ENCODE peak calls at places on chromosomes 2 and 18, in five cellular contexts. One of them, this sample, is unnamed.

GRCh38 chr2:67851946-67852345 is 210.9 kb downstream of the C1D start:
- DNase-seq in neuronal stem cell: no peak
- DNase-seq in trophoblast cell: no peak
- DNase-seq in H1: no peak
- DNase-seq in mesenchymal stem cell: no peak
- DNase-seq in this sample: no peak

GRCh38 chr2:188725981-188726380 is 248.2 kb upstream of the COL3A1 start:
- DNase-seq in neuronal stem cell: no peak
- DNase-seq in trophoblast cell: no peak
- DNase-seq in H1: no peak
- DNase-seq in mesenchymal stem cell: peak; percentile 36
- DNase-seq in this sample: no peak

GRCh38 chr2:188746727-188747126 is 227.4 kb upstream of the COL3A1 start:
- DNase-seq in neuronal stem cell: no peak
- DNase-seq in trophoblast cell: no peak
- DNase-seq in H1: no peak
- DNase-seq in mesenchymal stem cell: peak; percentile 48
- DNase-seq in this sample: no peak

GRCh38 chr2:12652723-12653122 is 64.0 kb upstream of the TRIB2 start:
- DNase-seq in neuronal stem cell: no peak
- DNase-seq in trophoblast cell: no peak
- DNase-seq in H1: no peak
- DNase-seq in mesenchymal stem cell: no peak
- DNase-seq in this sample: no peak

GRCh38 chr18:74652392-74652988 is 54.8 kb downstream of the ZNF407 start:
- DNase-seq in neuronal stem cell: peak; percentile 18
- DNase-seq in trophoblast cell: no peak
- DNase-seq in H1: no peak
- DNase-seq in mesenchymal stem cell: peak; percentile 63
- DNase-seq in this sample: no peak

GRCh38 chr2:105278654-105279053 is 37.1 kb downstream of the GPR45 start:
- DNase-seq in neuronal stem cell: no peak
- DNase-seq in trophoblast cell: no peak
- DNase-seq in H1: no peak
- DNase-seq in mesenchymal stem cell: no peak
- DNase-seq in this sample: no peak

GRCh38 chr2:69642709-69643601 is 584 bp downstream of the AAK1 start:
- DNase-seq in neuronal stem cell: peak; percentile 50
- DNase-seq in trophoblast cell: peak; percentile 52
- DNase-seq in H1: peak; percentile 66
- DNase-seq in mesenchymal stem cell: peak; percentile 89
- DNase-seq in this sample: peak; percentile 53

GRCh38 chr2:196592331-196592911 is 47.1 kb upstream of the CCDC150 start:
- DNase-seq in neuronal stem cell: peak; percentile 41
- DNase-seq in trophoblast cell: peak; percentile 12
- DNase-seq in H1: no peak
- DNase-seq in mesenchymal stem cell: peak; percentile 60
- DNase-seq in this sample: peak; percentile 67

GRCh38 chr18:75140296-75140695 is 68.6 kb downstream of the PTGR3 start:
- DNase-seq in neuronal stem cell: no peak
- DNase-seq in trophoblast cell: no peak
- DNase-seq in H1: peak; percentile 19
- DNase-seq in mesenchymal stem cell: no peak
- DNase-seq in this sample: no peak

GRCh38 chr2:218988164-218988563 is 3.2 kb upstream of the FEV start:
- DNase-seq in neuronal stem cell: no peak
- DNase-seq in trophoblast cell: no peak
- DNase-seq in H1: no peak
- DNase-seq in mesenchymal stem cell: no peak
- DNase-seq in this sample: no peak

GRCh38 chr2:208686665-208687064 is 280.1 kb downstream of the PTH2R start:
- DNase-seq in neuronal stem cell: no peak
- DNase-seq in trophoblast cell: no peak
- DNase-seq in H1: no peak
- DNase-seq in mesenchymal stem cell: no peak
- DNase-seq in this sample: no peak

GRCh38 chr2:43102366-43103092 is 123.9 kb downstream of the ZFP36L2 start:
- DNase-seq in neuronal stem cell: no peak
- DNase-seq in trophoblast cell: no peak
- DNase-seq in H1: no peak
- DNase-seq in mesenchymal stem cell: no peak
- DNase-seq in this sample: no peak

GRCh38 chr2:148645925-148646559 is 1.5 kb downstream of the EPC2 start:
- DNase-seq in neuronal stem cell: no peak
- DNase-seq in trophoblast cell: peak; percentile 33
- DNase-seq in H1: no peak
- DNase-seq in mesenchymal stem cell: peak; percentile 98
- DNase-seq in this sample: no peak

GRCh38 chr2:11705063-11705462 is 35.1 kb upstream of the NTSR2 start:
- DNase-seq in neuronal stem cell: no peak
- DNase-seq in trophoblast cell: no peak
- DNase-seq in H1: no peak
- DNase-seq in mesenchymal stem cell: no peak
- DNase-seq in this sample: no peak

GRCh38 chr2:157587576-157587975 is 41.1 kb downstream of the ACVR1C start:
- DNase-seq in neuronal stem cell: no peak
- DNase-seq in trophoblast cell: no peak
- DNase-seq in H1: no peak
- DNase-seq in mesenchymal stem cell: no peak
- DNase-seq in this sample: no peak

GRCh38 chr2:208278549-208278948 is 12.5 kb downstream of the PIKFYVE start:
- DNase-seq in neuronal stem cell: no peak
- DNase-seq in trophoblast cell: no peak
- DNase-seq in H1: no peak
- DNase-seq in mesenchymal stem cell: no peak
- DNase-seq in this sample: no peak

GRCh38 chr2:60849165-60849564 is 32.2 kb upstream of the REL start:
- DNase-seq in neuronal stem cell: no peak
- DNase-seq in trophoblast cell: no peak
- DNase-seq in H1: no peak
- DNase-seq in mesenchymal stem cell: peak; percentile 12
- DNase-seq in this sample: no peak

GRCh38 chr2:200735061-200735460 is 76.6 kb upstream of the BZW1 start:
- DNase-seq in neuronal stem cell: no peak
- DNase-seq in trophoblast cell: no peak
- DNase-seq in H1: no peak
- DNase-seq in mesenchymal stem cell: no peak
- DNase-seq in this sample: no peak

GRCh38 chr18:10274327-10274726 is 180.1 kb upstream of the APCDD1 start:
- DNase-seq in neuronal stem cell: no peak
- DNase-seq in trophoblast cell: no peak
- DNase-seq in H1: no peak
- DNase-seq in mesenchymal stem cell: no peak
- DNase-seq in this sample: no peak

GRCh38 chr18:10275506-10275905 is 178.9 kb upstream of the APCDD1 start:
- DNase-seq in neuronal stem cell: no peak
- DNase-seq in trophoblast cell: no peak
- DNase-seq in H1: no peak
- DNase-seq in mesenchymal stem cell: no peak
- DNase-seq in this sample: no peak

GRCh38 chr18:10279476-10279875 is 175.0 kb upstream of the APCDD1 start:
- DNase-seq in neuronal stem cell: no peak
- DNase-seq in trophoblast cell: no peak
- DNase-seq in H1: no peak
- DNase-seq in mesenchymal stem cell: no peak
- DNase-seq in this sample: no peak

GRCh38 chr18:10279905-10280658 is 174.4 kb upstream of the APCDD1 start:
- DNase-seq in neuronal stem cell: no peak
- DNase-seq in trophoblast cell: no peak
- DNase-seq in H1: no peak
- DNase-seq in mesenchymal stem cell: no peak
- DNase-seq in this sample: no peak

DNA sequence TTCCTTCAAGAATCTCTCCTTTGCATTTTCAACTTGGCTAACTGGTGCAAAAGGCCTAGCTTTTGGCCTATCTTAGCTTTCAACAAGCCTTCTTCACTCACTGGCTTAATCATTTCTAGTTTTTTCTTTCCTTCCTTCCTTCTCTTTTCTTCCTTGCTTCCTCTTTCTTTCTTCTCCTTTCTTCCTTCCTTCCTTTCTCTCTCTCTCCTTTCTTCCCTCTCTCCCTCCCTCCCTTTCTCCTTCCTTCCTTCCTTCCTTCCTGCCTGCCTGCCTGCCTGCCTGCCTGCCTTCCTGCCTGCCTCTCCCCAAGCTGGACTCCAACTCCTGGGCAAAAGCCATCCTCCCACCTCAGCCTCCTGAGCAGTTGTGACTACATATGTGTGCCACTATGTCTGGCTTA is 176.2 kb upstream of the APCDD1 start:
- DNase-seq in neuronal stem cell: no peak
- DNase-seq in trophoblast cell: no peak
- DNase-seq in H1: no peak
- DNase-seq in mesenchymal stem cell: no peak
- DNase-seq in this sample: no peak
- H2AFZ ChIP-seq in neuronal stem cell: no peak overlapping the region
- H2AFZ ChIP-seq in trophoblast cell: no peak overlapping the region
- H2AFZ ChIP-seq in H1: no peak overlapping the region
- H2AFZ ChIP-seq in mesenchymal stem cell: no peak overlapping the region
- H2AFZ ChIP-seq in this sample: no peak overlapping the region

GRCh38 chr18:13218376-13219011 is at the start of gene LDLRAD4:
- DNase-seq in neuronal stem cell: peak; percentile 26
- DNase-seq in trophoblast cell: no peak
- DNase-seq in H1: peak; percentile 66
- DNase-seq in mesenchymal stem cell: no peak
- DNase-seq in this sample: peak; percentile 53
- H3K4me2 ChIP-seq in neuronal stem cell: peak within 1 kb of the TSS; percentile 92
- H3K4me2 ChIP-seq in trophoblast cell: peak within 1 kb of the TSS; percentile 81
- H3K4me2 ChIP-seq in H1: peak within 1 kb of the TSS; percentile 61
- H3K4me2 ChIP-seq in mesenchymal stem cell: peak within 1 kb of the TSS; percentile 85
- H3K4me2 ChIP-seq in this sample: peak within 1 kb of the TSS; percentile 72

DNA sequence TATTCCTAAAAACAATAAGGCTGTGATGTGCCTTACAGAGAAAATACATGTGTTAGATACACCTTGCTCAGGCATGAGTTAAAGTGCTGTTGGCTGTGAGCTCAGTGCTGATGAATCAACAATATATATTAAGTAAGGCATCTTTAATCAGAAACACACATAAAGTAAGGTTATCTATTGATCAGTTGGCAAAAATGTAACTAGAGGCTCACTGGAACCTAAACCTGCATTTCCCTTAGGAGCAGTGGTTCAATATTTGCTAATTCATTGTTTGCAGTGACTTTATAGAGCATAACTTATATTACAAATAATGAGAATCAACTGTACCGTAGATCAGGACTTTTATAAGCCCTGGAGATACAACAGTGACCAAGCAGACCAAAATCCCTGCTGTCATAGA is 77.0 kb upstream of the CYP1B1 start:
- DNase-seq in neuronal stem cell: no peak
- DNase-seq in trophoblast cell: no peak
- DNase-seq in H1: no peak
- DNase-seq in mesenchymal stem cell: no peak
- DNase-seq in this sample: no peak
- H2BK12ac ChIP-seq in neuronal stem cell: no peak overlapping the region
- H2BK12ac ChIP-seq in trophoblast cell: no peak overlapping the region
- H2BK12ac ChIP-seq in H1: no peak overlapping the region
- H2BK12ac ChIP-seq in mesenchymal stem cell: no peak overlapping the region
- H2BK12ac ChIP-seq in this sample: no peak overlapping the region

GRCh38 chr2:86035883-86036789 is 69.5 kb downstream of the POLR1A start:
- DNase-seq in neuronal stem cell: no peak
- DNase-seq in trophoblast cell: no peak
- DNase-seq in H1: no peak
- DNase-seq in mesenchymal stem cell: peak; percentile 90
- DNase-seq in this sample: no peak
- H2AFZ ChIP-seq in neuronal stem cell: peak overlapping the region; percentile 80
- H2AFZ ChIP-seq in trophoblast cell: no peak overlapping the region
- H2AFZ ChIP-seq in H1: no peak overlapping the region
- H2AFZ ChIP-seq in mesenchymal stem cell: no peak overlapping the region
- H2AFZ ChIP-seq in this sample: no peak overlapping the region

DNA sequence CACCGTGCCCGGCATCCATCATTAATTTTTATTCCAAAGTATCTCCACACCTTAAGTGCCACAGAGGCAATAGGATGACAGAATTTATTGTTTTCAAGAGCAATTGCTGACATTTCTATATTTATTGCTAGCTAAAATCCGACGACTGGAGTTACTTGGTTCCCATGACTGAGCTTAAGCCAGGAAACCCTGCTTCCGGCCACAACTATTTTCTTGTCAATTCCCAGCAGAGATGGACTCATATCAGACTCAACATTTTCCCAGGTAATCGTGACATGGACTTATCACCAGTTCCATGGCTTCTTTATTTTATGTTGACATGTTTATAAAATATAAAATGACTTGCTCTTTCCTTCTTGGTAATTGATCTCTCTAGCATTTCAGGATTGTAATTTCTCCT is 20.6 kb upstream of the DCDC2C start:
- DNase-seq in neuronal stem cell: no peak
- DNase-seq in trophoblast cell: no peak
- DNase-seq in H1: no peak
- DNase-seq in mesenchymal stem cell: no peak
- DNase-seq in this sample: no peak
- H3K4me2 ChIP-seq in neuronal stem cell: no peak overlapping the region
- H3K4me2 ChIP-seq in trophoblast cell: no peak overlapping the region
- H3K4me2 ChIP-seq in H1: no peak overlapping the region
- H3K4me2 ChIP-seq in mesenchymal stem cell: no peak overlapping the region
- H3K4me2 ChIP-seq in this sample: no peak overlapping the region

This sample was measured in H9.